ENCODE peak calls at places on chromosomes 4 and X, in seven cellular contexts. Z is endothelial cell of umbilical vein, O is K562, F is SK-N-SH, D is HepG2, I is GM23338, X is GM12878. P is an unnamed sample.

GRCh38 chr4:26362745-26363439 is 42.1 kb downstream of the RBPJ start:
- DNase-seq in O (no peak), X (no peak), I (no peak), D (no peak), F (no peak), Z (no peak), P (no peak)

GRCh38 chr4:21811576-21811975 is 137.0 kb downstream of the KCNIP4 start:
- DNase-seq in D (peak), Z (peak), O (no peak), X (no peak), I (no peak), F (no peak), P (no peak)

GRCh38 chr4:19844436-19844835 is 407.3 kb upstream of the SLIT2 start:
- DNase-seq in Z (peak), I (no peak), D (no peak), F (no peak), X (no peak), O (no peak), P (no peak)

GRCh38 chr4:125315571-125316390 is 1.0 kb downstream of the FAT4 start:
- DNase-seq in D (peak), Z (peak), X (no peak), O (no peak), F (peak), I (peak), P (no peak)

GRCh38 chrX:152632445-152633097 is 5.1 kb upstream of the GABRQ start:
- DNase-seq in O (peak), Z (peak), I (peak), F (peak), D (peak), X (no peak), P (peak)

GRCh38 chr4:5960197-5960880 is 57.9 kb downstream of the C4orf50 start:
- DNase-seq in O (no peak), D (no peak), X (no peak), I (no peak), F (no peak), Z (no peak), P (no peak)

GRCh38 chrX:72128881-72129280 is 2.8 kb downstream of the RTL5 start:
- DNase-seq in D (peak), F (peak), O (peak), I (peak), Z (no peak), X (no peak), P (no peak)

GRCh38 chrX:88977835-88978234 is 230.8 kb downstream of the CPXCR1 start:
- DNase-seq in D (no peak), F (no peak), I (no peak), Z (no peak), X (no peak), O (no peak), P (no peak)

GRCh38 chr4:2469192-2469984 is 482 bp downstream of the RNF4 start:
- DNase-seq in Z (no peak), I (peak), O (peak), D (no peak), X (no peak), F (peak), P (no peak)

GRCh38 chrX:68698955-68699354 is 51.5 kb downstream of the STARD8 start:
- DNase-seq in X (no peak), D (peak), O (no peak), F (no peak), Z (no peak), I (no peak), P (no peak)

GRCh38 chr4:87974856-87975462 is 555 bp upstream of the SPP1 start:
- DNase-seq in X (no peak), I (peak), D (peak), Z (no peak), O (no peak), F (no peak), P (no peak)

GRCh38 chr4:126614456-126614855 is 1018.3 kb upstream of the INTU start:
- DNase-seq in I (no peak), D (no peak), Z (no peak), X (no peak), F (no peak), O (no peak), P (no peak)

DNA sequence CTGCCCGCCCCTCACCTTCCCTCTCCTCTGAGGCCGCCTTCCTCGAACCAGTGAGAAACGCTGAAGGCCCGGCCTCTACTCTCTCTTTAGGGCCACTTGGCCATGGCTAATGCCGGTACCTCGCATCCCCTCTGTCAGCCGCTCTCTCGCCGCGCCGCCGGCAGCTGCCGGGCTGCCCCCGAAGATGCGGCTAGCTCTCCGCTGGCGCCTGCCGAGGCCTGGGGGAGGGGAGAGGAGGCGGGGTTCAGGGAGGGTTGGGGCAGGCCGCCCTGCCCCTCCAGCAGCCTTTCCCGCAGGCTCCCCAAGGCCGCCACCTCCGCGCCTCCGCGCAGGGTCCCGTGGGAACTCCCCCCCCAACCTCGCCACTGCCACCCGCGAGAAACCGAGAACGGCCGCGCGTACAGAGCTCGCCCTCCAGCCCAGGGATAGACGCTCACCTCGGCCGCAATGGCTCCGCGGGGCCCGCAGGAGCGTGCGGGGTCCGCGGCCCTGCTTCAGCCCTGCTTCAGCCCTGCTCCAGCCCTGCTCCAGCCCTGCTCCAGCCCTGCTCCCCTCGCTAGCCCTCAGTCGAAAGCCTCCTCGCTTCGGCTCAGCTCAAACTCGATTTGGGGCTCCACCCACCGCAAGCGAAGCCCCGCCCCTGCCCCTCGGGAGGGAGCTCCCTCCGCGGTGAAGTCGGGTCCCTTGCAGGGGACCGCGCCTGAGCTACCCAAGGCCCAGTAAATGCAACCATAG is at the start of gene HUWE1:
- DNase-seq in X (no peak), O (peak), D (peak), I (peak), Z (peak), F (peak), P (no peak)
- TF ChIP-seq POLR2AphosphoS5 in X (peak), O (peak), D (peak), I (peak), Z (peak), F (peak), P (peak)

DNA sequence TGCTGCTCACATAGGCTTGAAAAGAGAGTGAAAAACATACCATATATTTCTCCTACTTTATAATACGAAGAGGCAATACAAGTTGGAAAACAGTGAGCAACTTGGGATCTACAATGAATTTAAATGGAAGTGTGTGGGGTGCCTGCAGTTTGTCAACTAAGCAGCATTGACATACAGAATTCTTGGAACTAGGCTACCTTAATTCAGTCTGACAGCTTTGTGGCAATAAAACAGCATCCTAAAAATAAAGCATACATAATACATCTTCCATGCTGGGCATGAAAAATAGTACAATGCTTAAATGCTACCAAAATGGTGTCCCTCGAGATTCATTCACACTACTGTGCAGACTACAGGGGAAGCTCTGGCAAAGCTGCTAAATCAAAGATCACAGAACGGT is 8.0 kb downstream of the GASK1B start:
- DNase-seq in I (no peak), O (no peak), X (no peak), F (no peak), Z (peak), D (no peak), P (no peak)
- H2AFZ ChIP-seq in I (no peak), O (no peak), X (no peak), F (no peak), Z (no peak), D (no peak), P (no peak)

GRCh38 chr4:158261480-158261879 is 51.2 kb downstream of the TMEM144 start:
- DNase-seq in I (peak), D (no peak), Z (no peak), X (no peak), O (no peak), F (no peak), P (no peak)
- H3K4me3 ChIP-seq in I (peak), D (no peak), Z (no peak), X (no peak), O (no peak), F (no peak), P (no peak)

DNA sequence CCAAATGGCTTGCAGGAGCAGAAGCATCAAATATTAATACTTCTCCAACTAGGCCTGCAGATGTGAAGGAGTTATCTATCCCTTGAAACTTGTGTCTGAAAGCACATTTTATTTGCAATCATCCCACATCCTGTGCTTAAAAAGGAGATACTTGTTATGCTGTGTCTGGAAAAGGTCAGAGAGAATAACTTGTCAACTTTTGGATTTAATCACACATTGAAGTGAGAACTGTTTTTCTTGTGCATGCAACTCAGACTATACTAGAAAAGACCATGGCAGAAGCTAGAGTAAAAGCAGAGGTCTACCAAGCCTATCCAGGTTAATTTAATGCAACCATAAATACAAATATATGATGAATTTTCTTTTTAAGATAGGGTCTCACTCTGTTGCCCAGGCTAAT is 100.3 kb downstream of the IRF2 start:
- DNase-seq in D (no peak), I (no peak), X (no peak), F (no peak), O (no peak), Z (no peak), P (no peak)
- TF ChIP-seq POLR2AphosphoS5 in D (no peak), I (no peak), X (no peak), F (no peak), O (no peak), Z (no peak), P (no peak)

GRCh38 chr4:174582463-174582862 is 60.2 kb upstream of the HPGD start:
- DNase-seq in D (no peak), Z (no peak), F (no peak), O (no peak), I (no peak), X (no peak), P (no peak)

GRCh38 chr4:174579421-174579820 is 57.1 kb upstream of the HPGD start:
- DNase-seq in O (no peak), X (no peak), Z (no peak), I (no peak), F (no peak), D (no peak), P (no peak)

GRCh38 chr4:174578366-174578765 is 56.1 kb upstream of the HPGD start:
- DNase-seq in F (no peak), O (no peak), I (no peak), X (no peak), Z (no peak), D (no peak), P (no peak)

GRCh38 chr4:174575436-174575835 is 53.1 kb upstream of the HPGD start:
- DNase-seq in O (no peak), I (no peak), X (no peak), F (no peak), D (no peak), Z (no peak), P (no peak)

GRCh38 chr4:174580597-174580996 is 58.3 kb upstream of the HPGD start:
- DNase-seq in F (no peak), O (no peak), D (no peak), I (no peak), Z (no peak), X (no peak), P (no peak)
- H2AFZ ChIP-seq in F (no peak), O (peak), D (no peak), I (peak), Z (no peak), X (no peak), P (no peak)

GRCh38 chr4:7542781-7543180 is 108.1 kb upstream of the PSAPL1 start:
- DNase-seq in D (no peak), X (no peak), I (no peak), F (no peak), O (no peak), Z (no peak), P (no peak)

GRCh38 chr4:7549866-7550265 is 115.1 kb upstream of the PSAPL1 start:
- DNase-seq in O (no peak), Z (no peak), D (no peak), I (no peak), F (no peak), X (no peak), P (no peak)

GRCh38 chr4:7547368-7548040 is 112.8 kb upstream of the PSAPL1 start:
- DNase-seq in D (no peak), Z (no peak), I (no peak), O (no peak), F (peak), X (no peak), P (no peak)

GRCh38 chr4:7546152-7546808 is 111.5 kb upstream of the PSAPL1 start:
- DNase-seq in Z (no peak), O (no peak), F (no peak), I (no peak), D (no peak), X (no peak), P (no peak)

DNA sequence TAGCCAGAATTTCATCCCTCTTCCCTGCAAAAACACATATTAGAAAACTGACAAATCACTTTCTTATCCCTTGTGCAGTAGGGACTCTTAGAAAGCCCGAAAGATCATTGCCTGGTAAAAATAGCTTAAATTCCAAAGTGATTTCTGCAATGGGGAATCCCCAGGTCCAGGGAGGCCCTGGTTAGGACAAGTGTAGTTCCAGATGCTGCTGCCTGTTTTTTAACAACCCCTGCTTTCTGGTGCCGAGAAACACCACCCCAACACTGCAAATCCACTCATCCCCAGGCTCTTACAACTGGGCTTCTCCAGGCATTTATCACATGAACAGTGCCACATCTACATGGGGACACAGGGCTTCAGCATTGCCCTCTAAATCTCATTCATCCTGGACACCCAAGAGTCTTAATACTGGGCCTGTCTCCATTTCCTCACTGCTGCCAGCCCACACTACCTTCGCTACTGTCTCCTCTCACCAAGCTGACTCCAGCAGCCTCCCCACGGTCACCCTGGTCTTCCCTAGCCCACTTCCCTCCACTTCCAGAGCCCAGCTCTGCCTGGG is 112.2 kb upstream of the PSAPL1 start:
- DNase-seq in X (no peak), D (no peak), I (no peak), O (no peak), Z (no peak), F (no peak), P (no peak)
- H3K4me3 ChIP-seq in X (no peak), D (no peak), I (no peak), O (no peak), Z (no peak), F (no peak), P (no peak)

GRCh38 chr4:147340111-147340510 is 140.8 kb upstream of the EDNRA start:
- DNase-seq in I (no peak), X (no peak), D (no peak), F (no peak), Z (peak), O (no peak), P (peak)
- TF ChIP-seq POLR2AphosphoS5 in I (no peak), X (no peak), D (no peak), F (no peak), Z (no peak), O (no peak), P (no peak)

GRCh38 chrX:11949291-11949690 is 189.0 kb upstream of the FRMPD4 start:
- DNase-seq in F (no peak), X (no peak), I (no peak), O (no peak), Z (no peak), D (no peak), P (no peak)

GRCh38 chrX:11944486-11944885 is 186.4 kb downstream of the MSL3 start:
- DNase-seq in O (peak), D (no peak), X (no peak), F (peak), I (peak), Z (peak), P (no peak)
- H2AFZ ChIP-seq in O (no peak), D (no peak), X (no peak), F (peak), I (peak), Z (peak), P (no peak)

DNA sequence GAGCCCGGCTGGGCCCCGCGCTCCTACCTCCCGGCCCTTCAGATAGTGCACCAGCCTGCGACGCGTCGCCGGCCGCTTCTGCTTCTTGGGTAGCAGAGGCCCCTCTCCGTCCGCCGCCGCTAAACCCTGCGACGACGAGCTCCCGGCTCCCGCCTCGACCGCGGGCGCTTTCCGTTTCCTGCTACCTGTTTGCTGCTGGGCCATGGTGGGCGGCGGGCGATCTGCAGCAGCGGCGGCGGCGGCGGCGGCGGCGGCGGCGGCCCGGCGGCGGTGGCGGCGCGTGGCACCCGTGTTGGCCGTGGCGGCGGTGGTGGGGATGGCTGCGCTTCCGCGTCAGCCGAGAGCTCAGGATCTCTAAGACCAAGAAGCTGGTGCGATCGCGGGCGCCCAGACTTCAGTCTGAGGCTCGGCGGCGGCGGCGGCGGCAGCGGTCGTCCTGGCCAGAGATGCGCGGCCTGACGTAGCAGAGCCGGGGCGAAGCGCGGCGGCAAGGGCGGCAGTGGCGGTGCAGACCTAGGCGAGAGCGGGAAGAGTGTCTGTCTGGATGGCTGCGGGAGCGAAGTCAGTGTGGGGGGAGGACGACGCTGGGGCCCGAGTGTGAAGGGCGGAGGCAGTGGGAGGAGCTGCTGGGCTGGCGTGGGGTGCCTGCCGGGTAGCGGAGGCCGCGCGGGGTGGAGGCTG is at the start of gene DCAF12L2:
- DNase-seq in F (peak), O (no peak), X (no peak), I (peak), D (no peak), Z (no peak), P (no peak)
- H3K4me3 ChIP-seq in F (no peak), O (no peak), X (no peak), I (peak), D (no peak), Z (no peak), P (no peak)

P was measured in HCT116.